ENCODE peak calls at places on chromosomes 16 and 17, in ten cellular contexts. W is SK-N-SH, U is ascending aorta, T is testis, G is transverse colon, X is IMR-90, H is pancreas, Z is MM.1S, V is A673, N is lower lobe of right lung. A is an unnamed sample.

GRCh38 chr17:50953831-50954601 is 87.9 kb upstream of the TOB1 start:
- DNase-seq in W (peak; percentile 84), U (peak; percentile 63), T (peak; percentile 53), G (peak; percentile 43), X (peak; percentile 82), H (peak; percentile 75), Z (no peak), V (peak; percentile 61), N (peak; percentile 69), A (no peak)

GRCh38 chr17:2954898-2955445 is 108.4 kb downstream of the OR1D5 start:
- DNase-seq in W (no peak), U (peak; percentile 15), T (no peak), G (no peak), X (peak; percentile 97), H (no peak), Z (peak; percentile 21), V (peak; percentile 28), N (no peak), A (no peak)

GRCh38 chr16:69340095-69340644 is 598 bp downstream of the NIP7 start:
- DNase-seq in W (no peak), U (no peak), T (no peak), G (no peak), X (peak; percentile 24), H (peak; percentile 21), Z (peak; percentile 40), V (no peak), N (no peak), A (no peak)

GRCh38 chr17:18981642-18982424 is 22.7 kb downstream of the FAM83G start:
- DNase-seq in W (no peak), U (no peak), T (no peak), G (peak; percentile 92), X (peak; percentile 82), H (no peak), Z (no peak), V (peak; percentile 25), N (no peak), A (no peak)

GRCh38 chr17:73256220-73256619 is 5.5 kb downstream of the CPSF4L start:
- DNase-seq in W (no peak), U (no peak), T (no peak), G (peak; percentile 4), X (no peak), H (no peak), Z (no peak), V (no peak), N (no peak), A (no peak)

GRCh38 chr17:51765558-51766145 is 392.9 kb downstream of the CA10 start:
- DNase-seq in W (no peak), U (no peak), T (no peak), G (no peak), X (no peak), H (no peak), Z (no peak), V (no peak), N (no peak), A (no peak)

GRCh38 chr17:10558049-10558448 is 8.6 kb upstream of the MYH2 start:
- DNase-seq in W (no peak), U (no peak), T (no peak), G (no peak), X (no peak), H (no peak), Z (no peak), V (peak; percentile 25), N (no peak), A (no peak)

GRCh38 chr17:52157603-52158449 is 688 bp downstream of the CA10 start:
- DNase-seq in W (peak; percentile 64), U (no peak), T (no peak), G (no peak), X (no peak), H (peak; percentile 52), Z (no peak), V (no peak), N (no peak), A (no peak)

GRCh38 chr16:26665166-26665939 is 401.4 kb upstream of the C16orf82 start:
- DNase-seq in W (no peak), U (no peak), T (no peak), G (no peak), X (no peak), H (no peak), Z (no peak), V (peak; percentile 77), N (no peak), A (no peak)

GRCh38 chr16:73846292-73846849 is 450.2 kb upstream of the PSMD7 start:
- DNase-seq in W (peak; percentile 14), U (no peak), T (no peak), G (no peak), X (no peak), H (no peak), Z (no peak), V (peak; percentile 57), N (no peak), A (no peak)

GRCh38 chr17:44248220-44248529 is 19.8 kb downstream of the SLC4A1 start:
- DNase-seq in W (no peak), U (no peak), T (no peak), G (no peak), X (no peak), H (no peak), Z (no peak), V (no peak), N (no peak), A (no peak)

GRCh38 chr17:49439673-49440571 is 25.2 kb upstream of the PHB1 start:
- DNase-seq in W (no peak), U (no peak), T (no peak), G (no peak), X (peak; percentile 37), H (no peak), Z (no peak), V (no peak), N (no peak), A (peak; percentile 53)

GRCh38 chr17:73952498-73953205 is 250.8 kb upstream of the RPL38 start:
- DNase-seq in W (peak; percentile 97), U (no peak), T (peak; percentile 54), G (peak; percentile 59), X (no peak), H (peak; percentile 79), Z (no peak), V (peak; percentile 31), N (peak; percentile 56), A (peak; percentile 65)

GRCh38 chr17:66713533-66714042 is 121.3 kb upstream of the CACNG5 start:
- DNase-seq in W (no peak), U (no peak), T (no peak), G (no peak), X (no peak), H (no peak), Z (no peak), V (no peak), N (no peak), A (no peak)

GRCh38 chr17:45341389-45342158 is 24.8 kb upstream of the MAP3K14 start:
- DNase-seq in W (peak; percentile 62), U (peak; percentile 82), T (peak; percentile 26), G (peak; percentile 7), X (peak; percentile 85), H (no peak), Z (no peak), V (peak; percentile 53), N (peak; percentile 53), A (peak; percentile 74)

GRCh38 chr16:79380990-79381389 is 219.5 kb downstream of the MAF start:
- DNase-seq in W (peak; percentile 54), U (no peak), T (no peak), G (no peak), X (no peak), H (no peak), Z (no peak), V (no peak), N (no peak), A (no peak)
- H3K27ac ChIP-seq in W (no peak overlapping the region), U (no peak overlapping the region), T (no peak overlapping the region), G (no peak overlapping the region), X (no peak overlapping the region), H (no peak overlapping the region), Z (no peak overlapping the region), V (no peak overlapping the region), N (no peak overlapping the region), A (no peak overlapping the region)

GRCh38 chr17:14068542-14069250 is 608 bp upstream of the COX10 start:
- DNase-seq in W (no peak), U (no peak), T (no peak), G (no peak), X (no peak), H (no peak), Z (no peak), V (no peak), N (no peak), A (no peak)
- TF ChIP-seq CTCF in W (no peak), U (no peak), T (no peak), G (no peak), X (no peak), H (no peak), Z (no peak), V (no peak), N (no peak), A (no peak)

DNA sequence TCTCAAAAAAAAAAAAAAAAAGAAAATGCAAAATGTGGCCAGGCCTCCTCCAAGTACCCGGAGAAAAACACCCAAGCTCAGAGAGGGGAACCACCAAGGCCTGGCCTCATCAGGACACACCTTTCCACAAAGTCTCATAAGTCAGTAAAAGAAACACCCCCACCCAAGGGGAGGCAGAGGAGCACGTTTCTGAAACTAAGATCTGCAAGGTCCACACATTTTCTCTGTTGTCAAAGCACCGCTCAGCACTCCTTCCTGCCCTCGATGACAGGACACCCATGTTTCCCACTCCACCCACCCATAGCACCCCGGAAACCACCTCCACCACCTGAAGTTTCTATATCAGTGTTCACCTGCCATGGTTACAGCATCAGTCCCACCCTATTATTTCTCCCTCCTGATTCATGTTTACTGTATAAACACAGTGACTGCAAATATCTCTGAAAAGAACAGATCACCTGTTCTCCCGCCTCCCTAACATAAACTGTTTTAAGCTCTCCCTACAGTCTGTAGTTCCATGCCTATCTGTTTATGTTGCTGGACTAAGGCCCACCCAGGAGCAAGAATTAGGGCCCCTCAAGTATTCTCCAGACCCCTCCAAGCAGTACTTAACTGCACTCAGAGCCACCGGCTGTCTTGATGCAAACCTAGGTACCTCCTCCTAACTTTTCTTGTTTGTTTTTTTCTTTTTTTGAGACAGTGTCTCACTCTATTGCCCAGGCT is 2.0 kb downstream of the CORO7 start:
- DNase-seq in W (no peak), U (no peak), T (no peak), G (peak; percentile 61), X (no peak), H (no peak), Z (peak; percentile 94), V (no peak), N (no peak), A (no peak)
- H3K27ac ChIP-seq in W (no peak overlapping the region), U (no peak overlapping the region), T (no peak overlapping the region), G (peak overlapping the region; percentile 95), X (no peak overlapping the region), H (no peak overlapping the region), Z (peak overlapping the region; percentile 93), V (no peak overlapping the region), N (peak overlapping the region; percentile 92), A (no peak overlapping the region)

DNA sequence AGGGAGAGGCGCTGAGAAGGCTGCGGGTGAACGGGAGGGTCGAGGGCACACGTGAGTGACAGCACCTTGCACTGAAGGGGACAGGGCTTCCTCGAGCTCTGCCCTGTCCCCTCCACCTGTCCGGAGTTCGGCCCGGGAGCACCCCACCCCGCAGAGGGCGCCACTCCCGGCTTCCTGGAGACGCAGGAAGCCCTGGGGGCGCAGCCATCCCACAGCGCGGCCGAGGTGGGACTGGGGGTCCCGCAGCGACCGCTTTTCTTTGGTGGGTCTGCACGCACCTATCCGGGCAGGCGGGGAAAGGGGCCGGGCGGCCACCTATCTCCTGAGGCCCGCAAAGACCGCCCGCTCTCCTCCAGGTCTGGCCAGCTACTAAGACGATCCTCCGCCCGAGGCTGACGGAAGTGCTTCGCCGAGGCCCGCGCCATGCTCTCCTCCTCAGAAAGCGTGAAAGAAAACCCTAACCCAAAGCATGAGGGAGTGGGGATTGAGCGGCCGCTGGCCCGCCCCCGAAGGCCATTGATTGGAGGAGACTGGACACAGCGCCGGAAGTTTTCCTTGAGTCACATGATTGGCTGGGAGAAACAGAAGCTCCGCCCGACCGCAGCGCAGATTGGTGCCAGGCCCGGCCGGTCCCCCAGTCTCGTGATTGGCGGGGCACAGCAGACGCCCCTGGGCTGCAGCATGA is 34.4 kb downstream of the DDX19A start:
- DNase-seq in W (peak; percentile 97), U (peak; percentile 98), T (peak; percentile 96), G (peak; percentile 98), X (peak; percentile 96), H (peak; percentile 98), Z (peak; percentile 99), V (peak; percentile 99), N (peak; percentile 97), A (peak; percentile 97)
- TF ChIP-seq CTCF in W (peak; percentile 49), U (no peak), T (no peak), G (peak; percentile 27), X (peak; percentile 26), H (no peak), Z (peak; percentile 26), V (peak; percentile 30), N (peak; percentile 29), A (no peak)

A was measured in coronary artery.